ENCODE peak calls at places on chromosome 11, in five cellular contexts. O is LoVo; N is M059J; Q is epithelial cell of proximal tubule; I is stimulated activated CD8-positive, alpha-beta memory T cell treated with anti-CD3 and anti-CD28 coated beads, Interleukin-4, amount 100 ng/mL, for 1 hour. K is an unnamed sample.

GRCh38 chr11:95593101-95593500 is 196.5 kb downstream of the FAM76B start:
- DNase-seq in O (no peak), N (no peak), Q (no peak), I (no peak), K (no peak)

GRCh38 chr11:47869548-47870393 is 21.6 kb upstream of the NUP160 start:
- DNase-seq in O (no peak), N (peak; percentile 57), Q (no peak), I (no peak), K (peak; percentile 49)

GRCh38 chr11:12832828-12833227 is 158.6 kb downstream of the TEAD1 start:
- DNase-seq in O (no peak), N (no peak), Q (no peak), I (no peak), K (no peak)

GRCh38 chr11:45919276-45919675 is 1.6 kb upstream of the PEX16 start:
- DNase-seq in O (no peak), N (no peak), Q (no peak), I (no peak), K (no peak)

GRCh38 chr11:95520765-95521542 is 268.6 kb downstream of the FAM76B start:
- DNase-seq in O (no peak), N (peak; percentile 51), Q (peak; percentile 87), I (no peak), K (peak; percentile 62)

GRCh38 chr11:95599959-95600586 is 189.5 kb downstream of the FAM76B start:
- DNase-seq in O (no peak), N (no peak), Q (no peak), I (no peak), K (no peak)

GRCh38 chr11:13216019-13217006 is 61.3 kb upstream of the BMAL1 start:
- DNase-seq in O (peak; percentile 65), N (peak; percentile 99), Q (peak; percentile 86), I (no peak), K (peak; percentile 94)

GRCh38 chr11:12220305-12220704 is 109.9 kb downstream of the MICAL2 start:
- DNase-seq in O (no peak), N (no peak), Q (no peak), I (no peak), K (no peak)

GRCh38 chr11:75254326-75254725 is 13.8 kb downstream of the TPBGL start:
- DNase-seq in O (no peak), N (no peak), Q (no peak), I (no peak), K (no peak)

GRCh38 chr11:128575956-128576340 is 11.4 kb downstream of the ETS1 start:
- DNase-seq in O (no peak), N (peak; percentile 43), Q (no peak), I (no peak), K (no peak)

GRCh38 chr11:47907499-47907898 is 59.3 kb upstream of the NUP160 start:
- DNase-seq in O (no peak), N (no peak), Q (no peak), I (no peak), K (no peak)

GRCh38 chr11:67437082-67437821 is at the start of gene PTPRCAP:
- DNase-seq in O (no peak), N (no peak), Q (no peak), I (peak; percentile 71), K (no peak)

GRCh38 chr11:128757886-128758612 is 64.2 kb downstream of the FLI1 start:
- DNase-seq in O (no peak), N (no peak), Q (no peak), I (no peak), K (peak; percentile 20)

GRCh38 chr11:80330302-80330701 is 889.5 kb upstream of the TENM4 start:
- DNase-seq in O (no peak), N (peak; percentile 81), Q (peak; percentile 3), I (no peak), K (peak; percentile 22)

GRCh38 chr11:95144313-95145235 is 54.9 kb downstream of the ENDOD1 start:
- DNase-seq in O (no peak), N (peak; percentile 36), Q (no peak), I (no peak), K (no peak)

GRCh38 chr11:71434576-71435130 is 13.5 kb downstream of the DHCR7 start:
- DNase-seq in O (no peak), N (no peak), Q (no peak), I (no peak), K (no peak)

GRCh38 chr11:74611369-74611861 is 19.0 kb downstream of the POLD3 start:
- DNase-seq in O (peak; percentile 41), N (peak; percentile 49), Q (no peak), I (no peak), K (peak; percentile 68)

GRCh38 chr11:80031014-80031565 is 590.3 kb upstream of the TENM4 start:
- DNase-seq in O (no peak), N (no peak), Q (peak; percentile 41), I (no peak), K (no peak)

GRCh38 chr11:19827399-19828135 is 114.9 kb downstream of the NAV2 start:
- DNase-seq in O (no peak), N (peak; percentile 25), Q (no peak), I (no peak), K (no peak)

GRCh38 chr11:118522571-118523072 is 4.7 kb upstream of the TTC36 start:
- DNase-seq in O (no peak), N (peak; percentile 47), Q (no peak), I (no peak), K (peak; percentile 61)

GRCh38 chr11:33706546-33706945 is 5.9 kb upstream of the C11orf91 start:
- DNase-seq in O (no peak), N (no peak), Q (no peak), I (no peak), K (no peak)

GRCh38 chr11:121249039-121249663 is 43.4 kb upstream of the SC5D start:
- DNase-seq in O (peak; percentile 61), N (peak; percentile 84), Q (peak; percentile 23), I (no peak), K (peak; percentile 72)

GRCh38 chr11:88377661-88378060 is 40.1 kb upstream of the CTSC start:
- DNase-seq in O (no peak), N (no peak), Q (no peak), I (no peak), K (no peak)

GRCh38 chr11:1382831-1383607 is 6.7 kb upstream of the BRSK2 start:
- DNase-seq in O (peak; percentile 56), N (peak; percentile 72), Q (no peak), I (peak; percentile 45), K (peak; percentile 66)

GRCh38 chr11:103803062-103803461 is 233.4 kb upstream of the DDI1 start:
- DNase-seq in O (no peak), N (no peak), Q (peak; percentile 73), I (no peak), K (no peak)

GRCh38 chr11:21944577-21944976 is 248.3 kb upstream of the ANO5 start:
- DNase-seq in O (no peak), N (no peak), Q (no peak), I (no peak), K (no peak)

GRCh38 chr11:123587044-123587443 is 67.4 kb downstream of the SCN3B start:
- DNase-seq in O (peak; percentile 9), N (peak; percentile 53), Q (no peak), I (no peak), K (peak; percentile 28)

GRCh38 chr11:123308077-123308476 is 113.0 kb upstream of the CLMP start:
- DNase-seq in O (no peak), N (peak; percentile 65), Q (no peak), I (no peak), K (no peak)

GRCh38 chr11:64874841-64875240 is 3.6 kb downstream of the EHD1 start:
- DNase-seq in O (no peak), N (no peak), Q (no peak), I (no peak), K (no peak)

GRCh38 chr11:118536726-118537125 is 5.7 kb downstream of the TMEM25 start:
- DNase-seq in O (no peak), N (no peak), Q (no peak), I (no peak), K (no peak)

GRCh38 chr11:73308003-73308962 is at the start of gene ARHGEF17:
- DNase-seq in O (peak; percentile 71), N (peak; percentile 58), Q (no peak), I (no peak), K (peak; percentile 69)

GRCh38 chr11:19342036-19342435 is 101.3 kb upstream of the E2F8 start:
- DNase-seq in O (no peak), N (no peak), Q (no peak), I (no peak), K (no peak)

GRCh38 chr11:134032501-134033091 is 36.3 kb upstream of the JAM3 start:
- DNase-seq in O (no peak), N (peak; percentile 15), Q (no peak), I (no peak), K (no peak)

GRCh38 chr11:11349870-11350325 is 3.2 kb downstream of the CSNK2A3 start:
- DNase-seq in O (peak; percentile 16), N (peak; percentile 15), Q (no peak), I (no peak), K (peak; percentile 70)

GRCh38 chr11:20399498-20399897 is 12.0 kb downstream of the PRMT3 start:
- DNase-seq in O (no peak), N (no peak), Q (no peak), I (no peak), K (no peak)

K was measured in PC-3.